ENCODE peak calls at places on chromosomes 7 and 10, in six cellular contexts. V, R, L, U, Q and E are unnamed samples.

GRCh38 chr7:102064361-102065025 is 222.2 kb upstream of the SH2B2 start:
- DNase-seq in R (no peak), V (no peak), Q (no peak), L (no peak), U (no peak), E (peak)

GRCh38 chr10:36441557-36441956 is 683.8 kb upstream of the ANKRD30A start:
- DNase-seq in U (peak), V (no peak), R (no peak), L (no peak), Q (no peak), E (no peak)

GRCh38 chr10:13412894-13413293 is 64.8 kb upstream of the SEPHS1 start:
- DNase-seq in U (no peak), R (no peak), L (no peak), V (no peak), Q (no peak), E (no peak)

GRCh38 chr10:101838416-101838970 is 5.1 kb downstream of the KCNIP2 start:
- DNase-seq in U (no peak), V (no peak), Q (no peak), R (no peak), L (no peak), E (no peak)

GRCh38 chr7:42207420-42207819 is 29.6 kb downstream of the GLI3 start:
- DNase-seq in L (no peak), U (no peak), V (no peak), Q (no peak), R (no peak), E (no peak)

GRCh38 chr7:94421711-94422110 is 27.0 kb downstream of the COL1A2 start:
- DNase-seq in V (no peak), L (no peak), R (no peak), U (no peak), Q (no peak), E (peak)

GRCh38 chr10:77970869-77971803 is 44.6 kb upstream of the DLG5 start:
- DNase-seq in U (peak), Q (no peak), V (peak), R (no peak), L (peak), E (peak)

GRCh38 chr10:101933976-101934375 is 90.4 kb upstream of the KCNIP2 start:
- DNase-seq in L (no peak), Q (no peak), V (no peak), U (no peak), R (no peak), E (no peak)

GRCh38 chr7:2000153-2000687 is 232.5 kb downstream of the MAD1L1 start:
- DNase-seq in U (no peak), V (no peak), L (no peak), Q (no peak), R (no peak), E (no peak)

GRCh38 chr7:69859342-69859741 is 261.1 kb downstream of the AUTS2 start:
- DNase-seq in V (no peak), R (no peak), L (no peak), Q (no peak), U (no peak), E (no peak)

GRCh38 chr10:63480237-63480636 is 14.5 kb upstream of the JMJD1C start:
- DNase-seq in Q (no peak), L (peak), U (no peak), R (no peak), V (no peak), E (no peak)

GRCh38 chr7:106891545-106892410 is 26.7 kb downstream of the PIK3CG start:
- DNase-seq in U (no peak), V (no peak), Q (no peak), R (no peak), L (no peak), E (no peak)

GRCh38 chr7:95478139-95479037 is 7.4 kb upstream of the ASB4 start:
- DNase-seq in R (no peak), V (no peak), U (peak), L (peak), Q (no peak), E (no peak)

GRCh38 chr7:129874722-129875121 is 78.0 kb downstream of the UBE2H start:
- DNase-seq in R (no peak), U (no peak), L (no peak), Q (no peak), V (no peak), E (no peak)

GRCh38 chr7:18861514-18861913 is 255.9 kb downstream of the TWIST1 start:
- DNase-seq in R (no peak), Q (no peak), V (no peak), L (no peak), U (peak), E (no peak)

GRCh38 chr10:20508921-20509320 is 388.2 kb downstream of the NEBL start:
- DNase-seq in U (no peak), R (no peak), Q (no peak), V (no peak), L (no peak), E (no peak)

GRCh38 chr7:33581239-33581638 is 324.1 kb upstream of the BMPER start:
- DNase-seq in Q (no peak), R (no peak), V (no peak), L (no peak), U (no peak), E (no peak)

GRCh38 chr7:85075864-85076263 is 111.0 kb downstream of the SEMA3D start:
- DNase-seq in V (no peak), L (no peak), U (no peak), R (no peak), Q (no peak), E (no peak)

GRCh38 chr10:125159932-125160855 is at the start of gene CTBP2:
- DNase-seq in R (no peak), V (peak), L (peak), U (no peak), Q (peak), E (peak)

GRCh38 chr7:44377681-44378421 is 52.5 kb upstream of the CAMK2B start:
- DNase-seq in V (no peak), R (no peak), U (no peak), Q (no peak), L (no peak), E (no peak)

GRCh38 chr10:122307669-122308486 is 36.8 kb downstream of the BTBD16 start:
- DNase-seq in R (no peak), U (peak), V (no peak), L (peak), Q (peak), E (peak)

GRCh38 chr7:104656467-104656866 is 328.1 kb downstream of the LHFPL3 start:
- DNase-seq in R (no peak), U (no peak), V (no peak), L (no peak), Q (no peak), E (no peak)

GRCh38 chr7:35003679-35004278 is 33.5 kb downstream of the DPY19L1 start:
- DNase-seq in Q (peak), L (peak), U (peak), R (no peak), V (no peak), E (peak)

GRCh38 chr7:35007768-35008167 is 29.5 kb downstream of the DPY19L1 start:
- DNase-seq in U (no peak), V (no peak), R (no peak), L (no peak), Q (no peak), E (no peak)

GRCh38 chr7:35004531-35005096 is 32.7 kb downstream of the DPY19L1 start:
- DNase-seq in L (no peak), R (no peak), V (no peak), U (peak), Q (peak), E (peak)
- H3K27ac ChIP-seq in L (peak), R (no peak), V (no peak), U (peak), Q (peak), E (peak)

DNA sequence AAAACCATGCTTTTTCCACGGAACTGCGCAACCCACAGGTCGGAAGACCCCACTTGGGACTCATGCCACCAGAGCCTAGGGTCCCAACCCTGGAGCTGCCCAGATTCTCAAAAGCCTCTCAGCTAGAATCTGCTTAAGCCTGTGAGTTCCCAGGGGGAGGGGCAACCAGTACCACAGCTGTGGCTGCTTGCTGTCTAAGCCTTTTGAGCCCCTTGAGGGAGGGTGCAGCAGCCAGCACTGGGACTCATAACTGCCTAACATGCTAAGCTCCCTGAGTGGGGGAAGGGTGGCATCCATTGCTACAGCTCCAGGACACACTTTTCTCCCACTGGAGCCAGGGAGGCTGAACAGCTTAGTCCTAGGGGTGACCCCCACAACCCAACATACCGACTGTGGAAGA is 485.6 kb upstream of the GRM3 start:
- DNase-seq in U (no peak), R (no peak), L (no peak), V (no peak), Q (no peak), E (no peak)
- H3K27ac ChIP-seq in U (no peak), R (no peak), L (no peak), V (no peak), Q (no peak), E (no peak)

GRCh38 chr10:127921075-127921750 is 14.3 kb downstream of the PTPRE start:
- DNase-seq in L (no peak), U (no peak), V (no peak), Q (no peak), R (no peak), E (peak)

GRCh38 chr10:127921751-127922140 is 14.8 kb downstream of the PTPRE start:
- DNase-seq in U (no peak), L (no peak), Q (no peak), V (no peak), R (no peak), E (no peak)

GRCh38 chr10:127923646-127924045 is 16.7 kb downstream of the PTPRE start:
- DNase-seq in V (no peak), R (no peak), U (no peak), L (no peak), Q (no peak), E (no peak)

GRCh38 chr10:127922206-127922605 is 15.3 kb downstream of the PTPRE start:
- DNase-seq in U (no peak), R (no peak), V (no peak), L (no peak), Q (no peak), E (peak)

DNA sequence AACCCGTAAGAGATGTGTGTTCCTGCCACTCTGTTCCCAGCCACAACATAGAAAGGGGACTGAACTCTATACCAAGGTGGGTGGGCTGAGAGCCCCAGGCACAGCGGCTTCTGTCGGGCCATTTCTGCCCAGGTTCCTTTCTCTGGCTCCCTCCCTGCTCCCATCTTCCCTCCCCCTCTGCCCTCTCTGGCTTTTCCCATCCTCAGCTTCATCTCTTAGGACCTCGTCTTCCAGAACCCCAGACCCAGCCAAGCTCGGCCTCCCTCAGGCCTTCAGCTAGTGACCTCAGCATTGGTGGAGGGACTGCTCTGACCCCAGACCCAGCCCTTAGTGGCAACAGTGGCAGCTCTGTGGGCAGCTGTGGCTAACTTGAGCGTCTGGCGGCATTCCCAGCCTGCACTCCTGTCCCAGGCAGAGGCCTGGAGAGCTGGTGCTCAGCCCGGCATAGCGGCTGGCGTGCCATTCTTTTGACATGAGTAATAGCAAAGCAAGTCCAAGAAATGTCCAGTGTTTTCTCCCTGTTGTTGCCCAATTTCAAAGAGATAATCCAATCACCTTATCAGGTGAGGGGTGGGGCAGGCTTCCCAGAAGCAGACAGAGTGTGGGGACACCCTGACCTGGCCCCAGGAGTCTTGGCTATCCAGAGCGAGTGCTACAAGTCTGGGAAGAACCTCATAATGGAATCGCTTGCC is 15.9 kb downstream of the PTPRE start:
- DNase-seq in L (no peak), U (peak), R (no peak), Q (peak), V (no peak), E (peak)
- H3K27ac ChIP-seq in L (peak), U (peak), R (no peak), Q (peak), V (no peak), E (peak)

GRCh38 chr7:130904031-130904757 is 170.2 kb upstream of the KLF14 start:
- DNase-seq in U (peak), L (no peak), V (no peak), Q (peak), R (no peak), E (peak)
- H3K27ac ChIP-seq in U (peak), L (peak), V (no peak), Q (peak), R (no peak), E (peak)

GRCh38 chr7:128034830-128035229 is 3.6 kb upstream of the LRRC4 start:
- DNase-seq in R (no peak), L (no peak), Q (no peak), V (no peak), U (no peak), E (no peak)
- H3K27ac ChIP-seq in R (no peak), L (no peak), Q (no peak), V (no peak), U (no peak), E (no peak)

GRCh38 chr10:114375082-114375481 is 29.2 kb downstream of the AFAP1L2 start:
- DNase-seq in Q (no peak), V (no peak), U (peak), R (no peak), L (no peak), E (no peak)

GRCh38 chr10:114380060-114380459 is 24.2 kb downstream of the AFAP1L2 start:
- DNase-seq in R (no peak), V (no peak), L (no peak), Q (no peak), U (no peak), E (no peak)

GRCh38 chr10:114376523-114376922 is 27.8 kb downstream of the AFAP1L2 start:
- DNase-seq in Q (no peak), V (no peak), U (no peak), R (no peak), L (no peak), E (peak)

GRCh38 chr10:114384181-114384580 is 20.1 kb downstream of the AFAP1L2 start:
- DNase-seq in U (no peak), Q (no peak), V (no peak), R (no peak), L (no peak), E (no peak)

DNA sequence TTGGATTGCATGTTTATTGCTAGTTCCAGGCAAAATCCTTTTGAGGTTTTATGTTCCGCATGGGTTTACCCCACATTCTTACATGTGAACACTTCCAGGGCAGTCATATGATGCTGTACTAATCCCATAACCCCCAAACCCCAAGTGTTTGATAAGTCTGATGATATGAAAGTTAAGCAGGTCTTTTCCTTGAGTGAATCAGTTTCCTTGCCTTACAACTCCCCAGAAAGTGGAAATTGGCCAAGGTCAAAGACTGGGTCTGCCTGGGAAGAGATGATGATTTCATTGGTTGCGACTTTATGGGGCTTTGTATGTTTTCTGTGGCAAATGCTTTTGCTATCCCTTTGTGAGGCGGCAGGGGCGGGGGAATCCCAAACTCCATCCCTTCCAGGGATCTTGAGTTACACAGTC is 24.7 kb downstream of the AFAP1L2 start:
- DNase-seq in Q (no peak), R (no peak), U (peak), V (no peak), L (no peak), E (no peak)
- H3K27ac ChIP-seq in Q (no peak), R (no peak), U (no peak), V (no peak), L (no peak), E (no peak)